ENCODE peak calls at places on chromosomes 7 and 10, in four cellular contexts. T is RWPE1, I is T-helper 9 cell, M is COR-L47. K is an unnamed sample.

GRCh38 chr10:70863470-70864160 is 24.8 kb downstream of the PCBD1 start:
- DNase-seq in I (no peak), M (no peak), T (no peak), K (no peak)

GRCh38 chr10:132679640-132680039 is 106.3 kb downstream of the NKX6-2 start:
- DNase-seq in I (no peak), T (no peak), M (no peak), K (no peak)

GRCh38 chr7:7567898-7568531 is 1.3 kb downstream of the MIOS start:
- DNase-seq in T (peak; percentile 20), M (no peak), I (no peak), K (no peak)

GRCh38 chr10:78002541-78003284 is 26.6 kb downstream of the POLR3A start:
- DNase-seq in T (no peak), I (no peak), M (no peak), K (no peak)

GRCh38 chr10:46031648-46032532 is 1.5 kb upstream of the NCOA4 start:
- DNase-seq in I (no peak), T (no peak), M (no peak), K (no peak)

GRCh38 chr7:26279405-26279804 is 12.3 kb upstream of the SNX10 start:
- DNase-seq in I (no peak), T (no peak), M (no peak), K (no peak)

GRCh38 chr7:2242541-2243482 is 786 bp downstream of the NUDT1 start:
- DNase-seq in T (peak; percentile 44), M (no peak), I (no peak), K (no peak)

GRCh38 chr7:135536160-135536559 is 21.6 kb upstream of the NUP205 start:
- DNase-seq in I (no peak), M (no peak), T (no peak), K (no peak)

GRCh38 chr10:111523016-111523415 is 446.2 kb downstream of the ADRA2A start:
- DNase-seq in T (no peak), I (no peak), M (no peak), K (no peak)

GRCh38 chr10:35640474-35640873 is 1.6 kb downstream of the FZD8 start:
- DNase-seq in I (peak; percentile 19), T (peak; percentile 57), M (peak; percentile 32), K (peak; percentile 61)

GRCh38 chr7:44384586-44385383 is 59.4 kb upstream of the CAMK2B start:
- DNase-seq in M (no peak), T (no peak), I (no peak), K (no peak)

GRCh38 chr10:22908837-22909236 is 19.0 kb upstream of the ARMC3 start:
- DNase-seq in I (no peak), T (no peak), M (no peak), K (no peak)

GRCh38 chr10:27100800-27101347 is 580 bp upstream of the ANKRD26 start:
- DNase-seq in I (peak; percentile 13), T (peak; percentile 2), M (no peak), K (no peak)

GRCh38 chr10:132666733-132667612 is 119.0 kb downstream of the NKX6-2 start:
- DNase-seq in I (no peak), M (peak; percentile 31), T (no peak), K (no peak)

GRCh38 chr7:118429141-118429540 is 204.6 kb downstream of the ANKRD7 start:
- DNase-seq in T (no peak), M (no peak), I (no peak), K (no peak)

GRCh38 chr10:51792678-51793077 is 93.3 kb upstream of the CSTF2T start:
- DNase-seq in I (no peak), M (no peak), T (no peak), K (no peak)

GRCh38 chr10:110773693-110774068 is 98.0 kb upstream of the PDCD4 start:
- DNase-seq in T (no peak), I (no peak), M (no peak), K (no peak)

GRCh38 chr10:3043512-3044368 is 23.6 kb upstream of the PFKP start:
- DNase-seq in M (peak; percentile 41), T (peak; percentile 63), I (peak; percentile 27), K (peak; percentile 63)

GRCh38 chr7:134874407-134874806 is 95.0 kb downstream of the CALD1 start:
- DNase-seq in M (no peak), T (no peak), I (no peak), K (no peak)

GRCh38 chr10:19985745-19986144 is 169.5 kb downstream of the PLXDC2 start:
- DNase-seq in I (no peak), M (no peak), T (no peak), K (no peak)

GRCh38 chr7:135188298-135188984 is 17.9 kb upstream of the CYREN start:
- DNase-seq in M (no peak), T (no peak), I (no peak), K (no peak)

GRCh38 chr10:15585303-15585715 is 134.4 kb downstream of the ITGA8 start:
- DNase-seq in I (peak; percentile 1), T (peak; percentile 13), M (no peak), K (peak; percentile 31)

GRCh38 chr7:149881328-149882263 is 7.8 kb downstream of the ATP6V0E2 start:
- DNase-seq in T (no peak), M (no peak), I (no peak), K (no peak)

GRCh38 chr10:8636371-8636770 is 581.9 kb downstream of the GATA3 start:
- DNase-seq in T (no peak), I (no peak), M (no peak), K (no peak)

GRCh38 chr7:22726345-22726848 is 603 bp upstream of the IL6 start:
- DNase-seq in M (peak; percentile 60), I (peak; percentile 25), T (peak; percentile 74), K (peak; percentile 74)

GRCh38 chr10:132064082-132064755 is 1.5 kb upstream of the JAKMIP3 start:
- DNase-seq in T (no peak), M (no peak), I (no peak), K (no peak)

GRCh38 chr7:144821069-144821468 is 14.8 kb downstream of the TPK1 start:
- DNase-seq in M (no peak), I (no peak), T (no peak), K (no peak)

K was measured in stromal cell of bone marrow.